ENCODE peak calls at places on chromosomes 11 and 22, in eight cellular contexts. O, V, D, J, Z, K, N and E are unnamed samples.

GRCh38 chr11:34619062-34619516 is 1.8 kb upstream of the EHF start:
- DNase-seq in O (no peak), V (no peak), K (no peak), J (no peak), N (no peak), Z (no peak), D (no peak), E (no peak)

GRCh38 chr11:20029193-20029592 is 131.1 kb downstream of the DBX1 start:
- DNase-seq in N (no peak), O (no peak), J (no peak), V (no peak), D (no peak), Z (no peak), K (no peak), E (peak; percentile 49)

GRCh38 chr11:76234704-76235232 is 28.5 kb upstream of the WNT11 start:
- DNase-seq in Z (no peak), O (peak; percentile 60), D (no peak), J (no peak), K (no peak), N (no peak), V (no peak), E (no peak)

GRCh38 chr11:46612326-46612725 is 4.7 kb downstream of the HARBI1 start:
- DNase-seq in N (no peak), V (no peak), O (no peak), Z (no peak), D (no peak), J (no peak), K (no peak), E (no peak)

GRCh38 chr11:94938399-94939055 is 34.8 kb downstream of the CWC15 start:
- DNase-seq in K (no peak), V (no peak), D (no peak), O (no peak), N (no peak), Z (no peak), J (no peak), E (no peak)

GRCh38 chr22:22229683-22230420 is 14.7 kb upstream of the VPREB1 start:
- DNase-seq in N (no peak), O (no peak), Z (no peak), V (no peak), J (no peak), K (no peak), D (no peak), E (peak; percentile 9)

GRCh38 chr11:131370090-131370751 is at the start of gene NTM:
- DNase-seq in Z (no peak), N (no peak), V (no peak), O (no peak), K (no peak), J (no peak), D (no peak), E (no peak)

GRCh38 chr11:12185914-12186313 is 75.5 kb downstream of the MICAL2 start:
- DNase-seq in K (no peak), D (no peak), N (no peak), Z (no peak), J (no peak), O (no peak), V (no peak), E (no peak)

GRCh38 chr11:11391169-11391568 is 38.1 kb upstream of the CSNK2A3 start:
- DNase-seq in O (no peak), V (no peak), Z (no peak), N (no peak), J (no peak), D (no peak), K (no peak), E (no peak)

GRCh38 chr11:74521666-74522252 is 28.2 kb upstream of the LIPT2 start:
- DNase-seq in N (no peak), Z (no peak), D (no peak), O (no peak), K (no peak), J (no peak), V (no peak), E (no peak)

GRCh38 chr11:61683961-61684869 is 4.0 kb downstream of the DAGLA start:
- DNase-seq in K (no peak), O (no peak), Z (no peak), N (no peak), J (peak; percentile 60), V (peak; percentile 38), D (no peak), E (peak; percentile 42)

GRCh38 chr11:8033312-8033715 is 46.2 kb downstream of the EIF3F start:
- DNase-seq in V (peak; percentile 28), Z (no peak), K (peak; percentile 45), O (peak; percentile 70), N (peak; percentile 69), D (peak; percentile 70), J (peak; percentile 47), E (peak; percentile 92)

GRCh38 chr11:118169300-118170140 is 6.9 kb downstream of the SCN2B start:
- DNase-seq in N (no peak), J (no peak), K (no peak), Z (no peak), V (no peak), O (no peak), D (no peak), E (no peak)

GRCh38 chr11:31240340-31240904 is 129.1 kb downstream of the DCDC1 start:
- DNase-seq in K (peak; percentile 18), J (peak; percentile 29), O (peak; percentile 5), D (peak; percentile 1), V (no peak), N (peak; percentile 51), Z (peak; percentile 47), E (peak; percentile 65)

GRCh38 chr22:43159484-43160178 is 8.3 kb downstream of the TSPO start:
- DNase-seq in N (no peak), Z (no peak), K (no peak), O (no peak), J (no peak), D (no peak), V (no peak), E (peak; percentile 86)

GRCh38 chr11:69443968-69444364 is 37.5 kb upstream of the LINC01488 start:
- DNase-seq in V (no peak), N (no peak), J (no peak), Z (no peak), K (no peak), D (no peak), O (no peak), E (peak; percentile 70)

GRCh38 chr11:68832476-68833176 is 9.1 kb downstream of the CPT1A start:
- DNase-seq in V (no peak), J (no peak), Z (no peak), D (no peak), K (no peak), N (no peak), O (no peak), E (peak; percentile 68)

GRCh38 chr11:5690736-5691135 is 1.1 kb downstream of the TRIM22 start:
- DNase-seq in D (no peak), N (no peak), Z (no peak), O (no peak), K (no peak), V (no peak), J (peak; percentile 10), E (no peak)

GRCh38 chr11:126358763-126359160 is 3.3 kb downstream of the ST3GAL4 start:
- DNase-seq in Z (no peak), V (no peak), J (no peak), K (no peak), D (no peak), N (no peak), O (no peak), E (no peak)

GRCh38 chr11:72569966-72570892 is 104.0 kb downstream of the PDE2A start:
- DNase-seq in O (no peak), N (peak; percentile 78), J (no peak), Z (no peak), V (no peak), K (no peak), D (peak; percentile 43), E (peak; percentile 41)

GRCh38 chr11:48019230-48019584 is 38.8 kb downstream of the PTPRJ start:
- DNase-seq in J (no peak), Z (no peak), O (no peak), K (no peak), D (no peak), V (no peak), N (no peak), E (peak; percentile 74)

GRCh38 chr11:109034341-109034696 is 369.4 kb downstream of the DDX10 start:
- DNase-seq in N (no peak), D (no peak), K (no peak), O (no peak), V (no peak), Z (no peak), J (no peak), E (no peak)

GRCh38 chr22:17257578-17257977 is 38.3 kb upstream of the ADA2 start:
- DNase-seq in N (no peak), D (no peak), K (no peak), J (no peak), V (no peak), Z (no peak), O (no peak), E (peak; percentile 68)

GRCh38 chr11:76329084-76329648 is 51.8 kb downstream of the THAP12 start:
- DNase-seq in N (peak; percentile 97), K (no peak), Z (no peak), O (no peak), V (no peak), J (no peak), D (peak; percentile 23), E (peak; percentile 71)

GRCh38 chr22:27136596-27136995 is 479.2 kb downstream of the MIAT start:
- DNase-seq in J (no peak), N (no peak), K (no peak), D (no peak), V (no peak), Z (no peak), O (no peak), E (no peak)
- H3K9me3 ChIP-seq in J (no peaks in the 10 kb centered on the region), N (no peaks in the 10 kb centered on the region), K (no peaks in the 10 kb centered on the region), D (peaks cover 7% of the 10 kb centered on the region), V (peaks cover 3% of the 10 kb centered on the region), Z (no peaks in the 10 kb centered on the region), O (peaks cover 10% of the 10 kb centered on the region), E (no peaks in the 10 kb centered on the region)

DNA sequence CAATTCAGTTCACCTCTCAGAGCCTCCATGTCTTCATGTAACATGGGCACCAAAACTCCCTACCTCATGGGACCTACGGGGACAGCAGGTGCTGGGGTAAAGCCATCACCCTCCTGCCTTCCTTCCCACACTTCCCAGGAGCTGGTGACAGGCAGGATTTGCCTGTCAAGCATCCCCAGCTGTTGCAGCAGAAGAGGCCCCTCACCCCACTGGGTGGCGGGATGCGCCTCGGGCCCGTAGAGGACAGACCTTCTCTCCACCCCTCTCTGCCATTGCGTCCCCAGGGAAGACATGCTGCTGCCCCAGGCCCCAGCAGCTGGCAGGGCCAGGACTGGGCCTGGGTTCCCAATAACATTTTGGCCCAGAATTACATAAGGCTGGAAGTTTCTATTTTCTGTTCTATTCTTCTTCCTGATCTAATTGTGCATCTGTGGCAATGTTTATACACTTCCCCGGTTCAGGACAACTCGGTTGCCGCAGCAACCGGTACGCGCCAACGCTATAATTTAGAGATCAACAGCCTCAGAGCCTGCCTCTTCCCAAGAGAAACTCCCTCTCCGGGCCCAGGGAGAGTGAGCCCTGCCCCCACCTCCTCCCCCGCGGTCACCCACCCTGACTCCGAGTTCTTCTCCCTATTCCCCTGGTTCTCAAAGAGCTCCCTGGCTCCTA is 25.4 kb downstream of the KCNJ4 start:
- DNase-seq in K (no peak), Z (no peak), D (no peak), V (no peak), N (no peak), O (no peak), J (no peak), E (no peak)
- H3K9me3 ChIP-seq in K (no peaks in the 10 kb centered on the region), Z (no peaks in the 10 kb centered on the region), D (peaks cover 16% of the 10 kb centered on the region), V (no peaks in the 10 kb centered on the region), N (no peaks in the 10 kb centered on the region), O (no peaks in the 10 kb centered on the region), J (no peaks in the 10 kb centered on the region), E (no peaks in the 10 kb centered on the region)

GRCh38 chr11:54979375-54979774 is 272.7 kb downstream of the OR4A5 start:
- DNase-seq in K (no peak), D (no peak), J (no peak), V (no peak), Z (no peak), N (no peak), O (no peak), E (no peak)
- H3K9me3 ChIP-seq in K (no peaks in the 10 kb centered on the region), D (no peaks in the 10 kb centered on the region), J (peaks cover 37% of the 10 kb centered on the region), V (no peaks in the 10 kb centered on the region), Z (no peaks in the 10 kb centered on the region), N (no peaks in the 10 kb centered on the region), O (peaks cover 2% of the 10 kb centered on the region), E (peaks cover 100% of the 10 kb centered on the region)

GRCh38 chr11:70729949-70730348 is 331.6 kb downstream of the CTTN start:
- DNase-seq in K (no peak), J (no peak), N (no peak), D (no peak), O (no peak), Z (no peak), V (no peak), E (no peak)
- H3K9me3 ChIP-seq in K (no peaks in the 10 kb centered on the region), J (no peaks in the 10 kb centered on the region), N (peaks cover 3% of the 10 kb centered on the region), D (peaks cover 59% of the 10 kb centered on the region), O (no peaks in the 10 kb centered on the region), Z (no peaks in the 10 kb centered on the region), V (no peaks in the 10 kb centered on the region), E (no peaks in the 10 kb centered on the region)